ENCODE peak calls at places on chromosomes 6 and 20, in five cellular contexts. One of them, this sample, is unnamed.

GRCh38 chr6:49570474-49571079 is 20.1 kb downstream of the C6orf141 start:
- DNase-seq in PC-9: no peak
- DNase-seq in GM23338: no peak
- DNase-seq in hepatocyte: no peak
- DNase-seq in ovary: no peak
- DNase-seq in this sample: no peak

GRCh38 chr20:57361517-57361916 is 10.5 kb downstream of the RAE1 start:
- DNase-seq in hepatocyte: no peak
- DNase-seq in GM23338: no peak
- DNase-seq in PC-9: no peak
- DNase-seq in ovary: no peak
- DNase-seq in this sample: peak; percentile 37

GRCh38 chr6:124339610-124340339 is 536.1 kb downstream of the NKAIN2 start:
- DNase-seq in ovary: no peak
- DNase-seq in hepatocyte: no peak
- DNase-seq in PC-9: no peak
- DNase-seq in GM23338: peak; percentile 20
- DNase-seq in this sample: no peak

GRCh38 chr6:125749864-125750691 is 646 bp downstream of the HEY2 start:
- DNase-seq in PC-9: no peak
- DNase-seq in hepatocyte: no peak
- DNase-seq in ovary: no peak
- DNase-seq in GM23338: peak; percentile 48
- DNase-seq in this sample: no peak

GRCh38 chr6:136647363-136647763 is 97.1 kb upstream of the MAP7 start:
- DNase-seq in hepatocyte: peak; percentile 23
- DNase-seq in ovary: no peak
- DNase-seq in PC-9: no peak
- DNase-seq in GM23338: no peak
- DNase-seq in this sample: no peak

GRCh38 chr20:13220857-13221297 is at the start of gene ISM1:
- DNase-seq in ovary: no peak
- DNase-seq in hepatocyte: peak; percentile 37
- DNase-seq in GM23338: peak; percentile 30
- DNase-seq in PC-9: peak; percentile 25
- DNase-seq in this sample: no peak

GRCh38 chr6:9516207-9516606 is 898.7 kb downstream of the TFAP2A start:
- DNase-seq in PC-9: peak; percentile 74
- DNase-seq in ovary: no peak
- DNase-seq in hepatocyte: peak; percentile 64
- DNase-seq in GM23338: peak; percentile 15
- DNase-seq in this sample: no peak

GRCh38 chr6:144728804-144729203 is 443.7 kb downstream of the UTRN start:
- DNase-seq in hepatocyte: no peak
- DNase-seq in GM23338: no peak
- DNase-seq in ovary: no peak
- DNase-seq in PC-9: no peak
- DNase-seq in this sample: no peak

GRCh38 chr6:96939019-96939805 is 14.7 kb downstream of the KLHL32 start:
- DNase-seq in hepatocyte: no peak
- DNase-seq in ovary: no peak
- DNase-seq in PC-9: peak; percentile 56
- DNase-seq in GM23338: no peak
- DNase-seq in this sample: peak; percentile 40

GRCh38 chr20:62479218-62479617 is 3.4 kb upstream of the GATA5 start:
- DNase-seq in GM23338: no peak
- DNase-seq in ovary: no peak
- DNase-seq in PC-9: no peak
- DNase-seq in hepatocyte: no peak
- DNase-seq in this sample: no peak

GRCh38 chr6:40355532-40355931 is 231.6 kb downstream of the LRFN2 start:
- DNase-seq in PC-9: no peak
- DNase-seq in hepatocyte: no peak
- DNase-seq in GM23338: no peak
- DNase-seq in ovary: no peak
- DNase-seq in this sample: no peak

GRCh38 chr20:52289956-52290355 is 98.4 kb upstream of the ZFP64 start:
- DNase-seq in hepatocyte: no peak
- DNase-seq in GM23338: no peak
- DNase-seq in PC-9: no peak
- DNase-seq in ovary: no peak
- DNase-seq in this sample: no peak

GRCh38 chr6:157714153-157714490 is 108.9 kb upstream of the SNX9 start:
- DNase-seq in hepatocyte: no peak
- DNase-seq in ovary: no peak
- DNase-seq in GM23338: no peak
- DNase-seq in PC-9: no peak
- DNase-seq in this sample: no peak

GRCh38 chr20:6884114-6884513 is 116.6 kb downstream of the BMP2 start:
- DNase-seq in hepatocyte: no peak
- DNase-seq in ovary: no peak
- DNase-seq in PC-9: no peak
- DNase-seq in GM23338: no peak
- DNase-seq in this sample: no peak

GRCh38 chr20:41783423-41784220 is 165.4 kb upstream of the CHD6 start:
- DNase-seq in ovary: no peak
- DNase-seq in PC-9: no peak
- DNase-seq in GM23338: no peak
- DNase-seq in hepatocyte: peak; percentile 8
- DNase-seq in this sample: no peak

GRCh38 chr6:167965602-167966539 is 31.6 kb upstream of the KIF25 start:
- DNase-seq in ovary: no peak
- DNase-seq in PC-9: no peak
- DNase-seq in hepatocyte: no peak
- DNase-seq in GM23338: no peak
- DNase-seq in this sample: no peak
- H3K27ac ChIP-seq in ovary: no peak overlapping the region
- H3K27ac ChIP-seq in PC-9: no peak overlapping the region
- H3K27ac ChIP-seq in hepatocyte: peak overlapping the region; percentile 82
- H3K27ac ChIP-seq in GM23338: no peak overlapping the region
- H3K27ac ChIP-seq in this sample: no peak overlapping the region

GRCh38 chr6:37851997-37852524 is 32.5 kb downstream of the ZFAND3 start:
- DNase-seq in PC-9: no peak
- DNase-seq in GM23338: no peak
- DNase-seq in ovary: no peak
- DNase-seq in hepatocyte: no peak
- DNase-seq in this sample: no peak
- H3K27ac ChIP-seq in PC-9: no peak overlapping the region
- H3K27ac ChIP-seq in GM23338: no peak overlapping the region
- H3K27ac ChIP-seq in ovary: no peak overlapping the region
- H3K27ac ChIP-seq in hepatocyte: no peak overlapping the region
- H3K27ac ChIP-seq in this sample: peak overlapping the region; percentile 1

GRCh38 chr6:111781055-111781708 is 92.1 kb downstream of the FYN start:
- DNase-seq in hepatocyte: peak; percentile 48
- DNase-seq in GM23338: no peak
- DNase-seq in ovary: no peak
- DNase-seq in PC-9: no peak
- DNase-seq in this sample: no peak

GRCh38 chr6:111779660-111780059 is 93.6 kb downstream of the FYN start:
- DNase-seq in GM23338: no peak
- DNase-seq in PC-9: no peak
- DNase-seq in ovary: no peak
- DNase-seq in hepatocyte: no peak
- DNase-seq in this sample: no peak

GRCh38 chr6:111784423-111784822 is 88.8 kb downstream of the FYN start:
- DNase-seq in ovary: no peak
- DNase-seq in PC-9: no peak
- DNase-seq in GM23338: no peak
- DNase-seq in hepatocyte: no peak
- DNase-seq in this sample: no peak

GRCh38 chr6:111782887-111783286 is 90.4 kb downstream of the FYN start:
- DNase-seq in PC-9: no peak
- DNase-seq in ovary: no peak
- DNase-seq in hepatocyte: no peak
- DNase-seq in GM23338: no peak
- DNase-seq in this sample: no peak

GRCh38 chr6:111782161-111782809 is 91.0 kb downstream of the FYN start:
- DNase-seq in hepatocyte: peak; percentile 37
- DNase-seq in ovary: no peak
- DNase-seq in PC-9: no peak
- DNase-seq in GM23338: no peak
- DNase-seq in this sample: no peak
- H3K27ac ChIP-seq in hepatocyte: peak overlapping the region; percentile 84
- H3K27ac ChIP-seq in ovary: no peak overlapping the region
- H3K27ac ChIP-seq in PC-9: no peak overlapping the region
- H3K27ac ChIP-seq in GM23338: no peak overlapping the region
- H3K27ac ChIP-seq in this sample: no peak overlapping the region

GRCh38 chr6:113529879-113530278 is 327.3 kb upstream of the MARCKS start:
- DNase-seq in GM23338: no peak
- DNase-seq in hepatocyte: no peak
- DNase-seq in ovary: no peak
- DNase-seq in PC-9: no peak
- DNase-seq in this sample: no peak

GRCh38 chr6:113526995-113527394 is 330.1 kb upstream of the MARCKS start:
- DNase-seq in PC-9: no peak
- DNase-seq in ovary: no peak
- DNase-seq in hepatocyte: no peak
- DNase-seq in GM23338: no peak
- DNase-seq in this sample: no peak

GRCh38 chr6:113529191-113529590 is 328.0 kb upstream of the MARCKS start:
- DNase-seq in GM23338: no peak
- DNase-seq in PC-9: no peak
- DNase-seq in ovary: no peak
- DNase-seq in hepatocyte: no peak
- DNase-seq in this sample: peak; percentile 6

GRCh38 chr6:113522376-113522775 is 334.8 kb upstream of the MARCKS start:
- DNase-seq in hepatocyte: no peak
- DNase-seq in ovary: no peak
- DNase-seq in GM23338: no peak
- DNase-seq in PC-9: no peak
- DNase-seq in this sample: no peak

DNA sequence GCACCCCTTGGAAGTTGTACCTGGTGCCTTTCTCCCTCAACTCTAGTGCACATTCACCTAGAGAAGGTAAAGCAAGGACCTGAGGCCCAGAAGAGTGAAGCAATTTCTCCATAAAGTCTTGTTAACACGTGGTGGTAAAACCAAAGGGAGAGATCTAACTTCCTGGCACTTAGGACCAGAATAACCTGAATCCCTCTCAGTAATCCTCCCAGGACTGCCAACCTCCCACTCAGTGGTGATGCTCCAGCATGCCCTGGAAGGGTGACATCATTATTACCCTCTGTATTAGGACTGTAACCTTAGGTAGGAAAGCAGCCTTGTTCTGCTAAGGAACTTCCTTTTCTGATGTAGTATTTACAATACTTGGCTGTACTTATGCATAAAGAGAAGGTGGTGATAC is 330.6 kb upstream of the MARCKS start:
- DNase-seq in ovary: no peak
- DNase-seq in hepatocyte: no peak
- DNase-seq in GM23338: no peak
- DNase-seq in PC-9: no peak
- DNase-seq in this sample: peak; percentile 90
- H3K27ac ChIP-seq in ovary: no peak overlapping the region
- H3K27ac ChIP-seq in hepatocyte: no peak overlapping the region
- H3K27ac ChIP-seq in GM23338: no peak overlapping the region
- H3K27ac ChIP-seq in PC-9: no peak overlapping the region
- H3K27ac ChIP-seq in this sample: peak overlapping the region; percentile 62

GRCh38 chr6:1222426-1223311 is 89.2 kb upstream of the FOXQ1 start:
- DNase-seq in ovary: no peak
- DNase-seq in PC-9: no peak
- DNase-seq in GM23338: no peak
- DNase-seq in hepatocyte: no peak
- DNase-seq in this sample: no peak
- H3K27ac ChIP-seq in ovary: no peak overlapping the region
- H3K27ac ChIP-seq in PC-9: no peak overlapping the region
- H3K27ac ChIP-seq in GM23338: no peak overlapping the region
- H3K27ac ChIP-seq in hepatocyte: no peak overlapping the region
- H3K27ac ChIP-seq in this sample: no peak overlapping the region

DNA sequence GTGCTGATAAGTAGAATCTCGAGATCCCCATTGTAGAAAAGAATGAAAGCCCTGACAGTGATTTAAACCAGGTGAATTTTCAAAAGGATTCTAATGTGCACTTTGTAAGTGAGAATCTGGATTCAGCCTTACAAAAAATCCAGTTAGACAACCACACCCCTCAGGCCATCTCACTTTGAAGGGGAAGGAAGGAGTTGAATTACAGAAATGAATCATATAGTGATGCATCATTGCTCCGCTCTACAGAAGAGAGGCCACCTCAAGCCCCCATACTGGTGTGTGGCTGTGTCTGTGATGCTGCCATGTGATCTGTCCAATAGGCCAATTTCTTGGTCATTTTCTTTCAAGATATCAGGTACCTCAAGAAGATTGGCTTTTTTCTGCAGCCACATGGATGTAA is 85.5 kb upstream of the NT5E start:
- DNase-seq in PC-9: peak; percentile 58
- DNase-seq in hepatocyte: peak; percentile 18
- DNase-seq in GM23338: no peak
- DNase-seq in ovary: no peak
- DNase-seq in this sample: peak; percentile 56
- H3K27ac ChIP-seq in PC-9: peak overlapping the region; percentile 80
- H3K27ac ChIP-seq in hepatocyte: no peak overlapping the region
- H3K27ac ChIP-seq in GM23338: no peak overlapping the region
- H3K27ac ChIP-seq in ovary: no peak overlapping the region
- H3K27ac ChIP-seq in this sample: peak overlapping the region; percentile 76

GRCh38 chr20:1875169-1875554 is 20.0 kb upstream of the SIRPA start:
- DNase-seq in ovary: no peak
- DNase-seq in hepatocyte: no peak
- DNase-seq in GM23338: no peak
- DNase-seq in PC-9: no peak
- DNase-seq in this sample: no peak
- H3K27ac ChIP-seq in ovary: no peak overlapping the region
- H3K27ac ChIP-seq in hepatocyte: peak overlapping the region; percentile 88
- H3K27ac ChIP-seq in GM23338: no peak overlapping the region
- H3K27ac ChIP-seq in PC-9: no peak overlapping the region
- H3K27ac ChIP-seq in this sample: no peak overlapping the region

GRCh38 chr6:36141091-36141490 is 10.8 kb downstream of the MAPK13 start:
- DNase-seq in GM23338: no peak
- DNase-seq in hepatocyte: no peak
- DNase-seq in ovary: no peak
- DNase-seq in PC-9: no peak
- DNase-seq in this sample: no peak
- H3K27ac ChIP-seq in GM23338: no peak overlapping the region
- H3K27ac ChIP-seq in hepatocyte: no peak overlapping the region
- H3K27ac ChIP-seq in ovary: no peak overlapping the region
- H3K27ac ChIP-seq in PC-9: no peak overlapping the region
- H3K27ac ChIP-seq in this sample: no peak overlapping the region